ENCODE peak calls at places on chromosome 10, in seven cellular contexts. J is heart right ventricle; X is IMR-90; C is prostate gland; N is Peyer's patch; D is CD4-positive, CD25-positive, alpha-beta regulatory T cell; Q is mesendoderm. P is an unnamed sample.

GRCh38 chr10:48253970-48254657 is 20.4 kb downstream of the FRMPD2 start:
- DNase-seq in J (no peak), X (no peak), C (no peak), N (no peak), D (no peak), Q (peak; percentile 71), P (no peak)

GRCh38 chr10:64271983-64272382 is 750.8 kb downstream of the REEP3 start:
- DNase-seq in J (no peak), X (no peak), C (no peak), N (no peak), D (no peak), Q (peak; percentile 50), P (no peak)

GRCh38 chr10:98560585-98560984 is 113.8 kb upstream of the HPS1 start:
- DNase-seq in J (no peak), X (no peak), C (no peak), N (no peak), D (no peak), Q (no peak), P (no peak)

GRCh38 chr10:60316029-60316428 is 73.6 kb downstream of the ANK3 start:
- DNase-seq in J (no peak), X (no peak), C (no peak), N (no peak), D (no peak), Q (no peak), P (no peak)

GRCh38 chr10:46283945-46284285 is 2.9 kb upstream of the ANTXRL start:
- DNase-seq in J (no peak), X (no peak), C (no peak), N (no peak), D (peak; percentile 9), Q (no peak), P (no peak)

GRCh38 chr10:23363788-23364135 is 19.2 kb upstream of the C10orf67 start:
- DNase-seq in J (no peak), X (no peak), C (no peak), N (no peak), D (no peak), Q (no peak), P (no peak)

GRCh38 chr10:131930586-131931330 is 29.9 kb downstream of the PPP2R2D start:
- DNase-seq in J (no peak), X (no peak), C (no peak), N (no peak), D (no peak), Q (no peak), P (no peak)

GRCh38 chr10:12068467-12069269 is at the start of gene DHTKD1:
- DNase-seq in J (peak; percentile 99), X (peak; percentile 96), C (peak; percentile 98), N (peak; percentile 100), D (peak; percentile 99), Q (peak; percentile 99), P (peak; percentile 99)

GRCh38 chr10:94403034-94403822 is 887 bp downstream of the TBC1D12 start:
- DNase-seq in J (peak; percentile 64), X (peak; percentile 67), C (peak; percentile 70), N (peak; percentile 78), D (peak; percentile 47), Q (peak; percentile 66), P (peak; percentile 76)

GRCh38 chr10:48934672-48935071 is 5.0 kb downstream of the LRRC18 start:
- DNase-seq in J (no peak), X (no peak), C (no peak), N (no peak), D (no peak), Q (no peak), P (no peak)

GRCh38 chr10:26858707-26859034 is 2.1 kb downstream of the ABI1 start:
- DNase-seq in J (no peak), X (no peak), C (peak; percentile 27), N (no peak), D (no peak), Q (no peak), P (no peak)

GRCh38 chr10:125123363-125124113 is 36.8 kb downstream of the CTBP2 start:
- DNase-seq in J (peak; percentile 87), X (peak; percentile 69), C (peak; percentile 85), N (peak; percentile 92), D (no peak), Q (no peak), P (peak; percentile 82)
- H3K4me1 ChIP-seq in J (peaks cover 90% of the 10 kb centered on the region), X (peaks cover 33% of the 10 kb centered on the region), C (peaks cover 28% of the 10 kb centered on the region), N (no peaks in the 10 kb centered on the region), D (no peaks in the 10 kb centered on the region), Q (peaks cover 16% of the 10 kb centered on the region), P (peaks cover 21% of the 10 kb centered on the region)

GRCh38 chr10:4678951-4679671 is 146.9 kb upstream of the AKR1E2 start:
- DNase-seq in J (no peak), X (no peak), C (no peak), N (no peak), D (no peak), Q (no peak), P (no peak)

GRCh38 chr10:4676566-4676965 is 149.4 kb upstream of the AKR1E2 start:
- DNase-seq in J (no peak), X (no peak), C (no peak), N (no peak), D (no peak), Q (no peak), P (no peak)

GRCh38 chr10:4673279-4674040 is 152.5 kb upstream of the AKR1E2 start:
- DNase-seq in J (no peak), X (no peak), C (no peak), N (no peak), D (no peak), Q (no peak), P (no peak)

GRCh38 chr10:4677296-4678021 is 148.5 kb upstream of the AKR1E2 start:
- DNase-seq in J (no peak), X (peak; percentile 32), C (no peak), N (no peak), D (no peak), Q (no peak), P (no peak)

DNA sequence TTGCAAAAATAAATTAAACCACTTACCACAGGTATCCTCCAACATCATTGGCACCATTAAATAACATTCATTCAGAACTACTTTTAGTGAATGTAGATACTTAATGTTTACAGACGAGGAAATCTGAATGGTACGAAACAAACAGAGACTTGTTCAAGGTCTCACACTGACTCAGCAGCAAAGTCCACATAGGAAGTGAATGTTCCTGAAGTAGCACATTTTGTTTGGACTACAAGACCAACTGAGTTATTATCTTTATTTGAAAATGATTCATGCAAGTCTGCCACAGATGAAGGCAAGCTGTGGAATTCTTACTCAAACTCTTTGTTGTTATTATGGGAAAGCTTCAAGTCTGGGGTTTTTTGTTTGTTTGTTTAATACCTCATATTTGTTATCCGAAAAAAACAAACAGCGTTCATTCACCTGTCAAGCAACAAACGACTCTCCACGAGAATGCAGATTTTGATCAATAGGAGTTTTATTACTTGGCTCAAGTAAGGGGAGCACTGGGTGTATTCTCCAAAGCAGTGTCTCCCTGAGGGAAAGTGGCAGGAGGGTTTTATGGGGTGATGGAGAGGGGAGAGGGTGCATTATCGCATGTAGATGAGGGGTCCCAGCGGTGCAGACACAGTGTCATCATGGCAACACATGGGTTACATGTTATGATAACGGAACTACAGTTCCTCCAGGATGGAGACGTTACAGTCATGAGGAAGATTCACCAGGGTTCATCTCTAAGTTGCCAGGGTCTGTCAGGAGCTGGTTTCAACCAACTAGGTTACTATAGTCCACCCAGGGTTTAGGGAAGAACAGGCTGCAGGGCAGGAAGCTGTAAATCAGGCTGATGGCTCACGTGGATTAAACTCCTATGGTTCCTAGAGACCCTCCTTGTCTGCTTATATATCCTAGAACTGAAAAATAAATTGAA is 147.7 kb upstream of the AKR1E2 start:
- DNase-seq in J (no peak), X (peak; percentile 91), C (no peak), N (no peak), D (no peak), Q (no peak), P (no peak)
- H3K36me3 ChIP-seq in J (no peaks in the 10 kb centered on the region), X (no peaks in the 10 kb centered on the region), C (no peaks in the 10 kb centered on the region), N (no peaks in the 10 kb centered on the region), D (no peaks in the 10 kb centered on the region), Q (no peaks in the 10 kb centered on the region), P (no peaks in the 10 kb centered on the region)

DNA sequence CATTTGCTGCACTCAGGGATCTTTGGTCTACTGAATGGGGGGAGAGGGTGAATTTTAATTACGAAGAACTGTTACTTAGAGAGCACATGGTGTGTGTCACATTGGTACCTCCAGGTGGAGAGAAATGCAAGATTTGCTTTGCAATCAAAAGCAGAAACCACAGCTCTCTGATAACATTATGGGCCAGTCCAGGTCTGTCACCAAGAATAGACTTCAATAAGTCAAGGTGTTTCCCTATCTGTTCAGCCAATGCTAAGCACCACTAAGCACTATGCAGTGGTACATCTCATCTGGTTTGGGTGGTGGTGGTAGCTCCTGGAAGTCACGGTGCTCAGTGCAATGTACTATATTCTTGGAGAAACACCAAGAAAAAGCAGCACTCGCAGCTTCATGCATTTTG is 119.6 kb upstream of the AFAP1L2 start:
- DNase-seq in J (no peak), X (no peak), C (no peak), N (no peak), D (peak; percentile 70), Q (no peak), P (no peak)
- H3K4me1 ChIP-seq in J (peaks cover 95% of the 10 kb centered on the region), X (peaks cover 11% of the 10 kb centered on the region), C (no peaks in the 10 kb centered on the region), N (peaks cover 6% of the 10 kb centered on the region), D (peaks cover 46% of the 10 kb centered on the region), Q (peaks cover 13% of the 10 kb centered on the region), P (peaks cover 42% of the 10 kb centered on the region)

GRCh38 chr10:1726861-1727260 is 10.5 kb downstream of the ADARB2 start:
- DNase-seq in J (no peak), X (no peak), C (peak; percentile 37), N (no peak), D (no peak), Q (no peak), P (no peak)
- H3K36me3 ChIP-seq in J (no peaks in the 10 kb centered on the region), X (no peaks in the 10 kb centered on the region), C (no peaks in the 10 kb centered on the region), N (no peaks in the 10 kb centered on the region), D (no peaks in the 10 kb centered on the region), Q (no peaks in the 10 kb centered on the region), P (no peaks in the 10 kb centered on the region)

GRCh38 chr10:13338337-13339128 is 9.6 kb downstream of the SEPHS1 start:
- DNase-seq in J (no peak), X (peak; percentile 52), C (no peak), N (no peak), D (no peak), Q (no peak), P (no peak)
- H3K4me1 ChIP-seq in J (peaks cover 33% of the 10 kb centered on the region), X (peaks cover 2% of the 10 kb centered on the region), C (no peaks in the 10 kb centered on the region), N (no peaks in the 10 kb centered on the region), D (peaks cover 16% of the 10 kb centered on the region), Q (no peaks in the 10 kb centered on the region), P (no peaks in the 10 kb centered on the region)

GRCh38 chr10:103413540-103413939 is 17.1 kb downstream of the PDCD11 start:
- DNase-seq in J (no peak), X (no peak), C (no peak), N (no peak), D (no peak), Q (no peak), P (no peak)
- H3K36me3 ChIP-seq in J (peaks cover 98% of the 10 kb centered on the region), X (peaks cover 58% of the 10 kb centered on the region), C (peaks cover 25% of the 10 kb centered on the region), N (peaks cover 92% of the 10 kb centered on the region), D (peaks cover 86% of the 10 kb centered on the region), Q (peaks cover 36% of the 10 kb centered on the region), P (peaks cover 6% of the 10 kb centered on the region)

GRCh38 chr10:124530816-124531215 is 69.2 kb downstream of the LHPP start:
- DNase-seq in J (no peak), X (no peak), C (no peak), N (no peak), D (no peak), Q (no peak), P (no peak)
- H3K4me1 ChIP-seq in J (peaks cover 19% of the 10 kb centered on the region), X (no peaks in the 10 kb centered on the region), C (no peaks in the 10 kb centered on the region), N (peaks cover 16% of the 10 kb centered on the region), D (peaks cover 7% of the 10 kb centered on the region), Q (no peaks in the 10 kb centered on the region), P (peaks cover 27% of the 10 kb centered on the region)

DNA sequence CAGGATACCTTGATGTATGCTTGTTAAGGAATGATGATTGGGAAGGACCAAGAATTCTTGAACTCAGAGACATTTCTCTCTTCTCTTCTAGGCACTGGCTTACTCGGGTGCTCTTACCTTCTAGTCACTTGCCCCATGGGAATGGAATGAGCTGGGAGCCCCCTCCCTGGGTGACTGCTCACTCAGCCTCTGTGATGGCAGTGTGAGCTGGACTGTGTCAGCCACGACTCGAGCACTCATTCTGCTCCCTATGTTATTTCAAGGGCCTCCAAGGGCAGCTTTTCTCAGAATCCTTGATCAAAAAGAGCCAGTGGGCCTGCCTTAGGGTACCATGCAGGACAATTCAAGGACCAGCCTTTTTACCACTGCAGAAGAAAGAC is 10.7 kb downstream of the ZDHHC16 start:
- DNase-seq in J (no peak), X (no peak), C (no peak), N (no peak), D (no peak), Q (no peak), P (no peak)
- H3K36me3 ChIP-seq in J (peaks cover 100% of the 10 kb centered on the region), X (peaks cover 85% of the 10 kb centered on the region), C (peaks cover 23% of the 10 kb centered on the region), N (peaks cover 84% of the 10 kb centered on the region), D (peaks cover 79% of the 10 kb centered on the region), Q (peaks cover 23% of the 10 kb centered on the region), P (peaks cover 4% of the 10 kb centered on the region)

P was measured in left lung.